ENCODE peak calls at places on chromosomes 12 and 14, in ten cellular contexts. One of them, this sample, is unnamed.

GRCh38 chr12:89468648-89469326 is 55.8 kb downstream of the GALNT4 start:
- DNase-seq in HL-60: no peak
- DNase-seq in GM06990: no peak
- DNase-seq in HepG2: no peak
- DNase-seq in A673: no peak
- DNase-seq in stomach: no peak
- DNase-seq in fibroblast of pulmonary artery: no peak
- DNase-seq in fibroblast of the aortic adventitia: no peak
- DNase-seq in cardiac fibroblast: no peak
- DNase-seq in A549: no peak
- DNase-seq in this sample: peak

GRCh38 chr14:24705840-24706239 is 71.8 kb upstream of the GZMB start:
- DNase-seq in HepG2: no peak
- DNase-seq in fibroblast of the aortic adventitia: no peak
- DNase-seq in stomach: no peak
- DNase-seq in fibroblast of pulmonary artery: no peak
- DNase-seq in HL-60: no peak
- DNase-seq in cardiac fibroblast: no peak
- DNase-seq in A673: no peak
- DNase-seq in A549: no peak
- DNase-seq in GM06990: peak
- DNase-seq in this sample: peak

GRCh38 chr14:70188292-70188607 is 501 bp downstream of the SLC8A3 start:
- DNase-seq in HepG2: no peak
- DNase-seq in A549: no peak
- DNase-seq in A673: no peak
- DNase-seq in stomach: no peak
- DNase-seq in cardiac fibroblast: no peak
- DNase-seq in HL-60: no peak
- DNase-seq in fibroblast of pulmonary artery: no peak
- DNase-seq in GM06990: peak
- DNase-seq in fibroblast of the aortic adventitia: no peak
- DNase-seq in this sample: peak

GRCh38 chr14:77148510-77149231 is 7.1 kb upstream of the ZDHHC22 start:
- DNase-seq in fibroblast of the aortic adventitia: no peak
- DNase-seq in HepG2: no peak
- DNase-seq in fibroblast of pulmonary artery: peak
- DNase-seq in GM06990: no peak
- DNase-seq in A549: peak
- DNase-seq in HL-60: no peak
- DNase-seq in cardiac fibroblast: no peak
- DNase-seq in stomach: no peak
- DNase-seq in A673: no peak
- DNase-seq in this sample: no peak

GRCh38 chr12:84644936-84645335 is 267.7 kb downstream of the SLC6A15 start:
- DNase-seq in HL-60: no peak
- DNase-seq in fibroblast of the aortic adventitia: no peak
- DNase-seq in GM06990: no peak
- DNase-seq in HepG2: no peak
- DNase-seq in A673: no peak
- DNase-seq in cardiac fibroblast: no peak
- DNase-seq in A549: no peak
- DNase-seq in stomach: no peak
- DNase-seq in fibroblast of pulmonary artery: no peak
- DNase-seq in this sample: no peak

GRCh38 chr14:23608454-23608853 is 27.7 kb upstream of the DHRS2 start:
- DNase-seq in fibroblast of pulmonary artery: no peak
- DNase-seq in HepG2: no peak
- DNase-seq in A549: no peak
- DNase-seq in stomach: peak
- DNase-seq in cardiac fibroblast: no peak
- DNase-seq in HL-60: no peak
- DNase-seq in GM06990: no peak
- DNase-seq in fibroblast of the aortic adventitia: no peak
- DNase-seq in A673: no peak
- DNase-seq in this sample: no peak

GRCh38 chr14:100864960-100865681 is 38.4 kb downstream of the RTL1 start:
- DNase-seq in A673: no peak
- DNase-seq in GM06990: no peak
- DNase-seq in stomach: no peak
- DNase-seq in fibroblast of pulmonary artery: no peak
- DNase-seq in fibroblast of the aortic adventitia: peak
- DNase-seq in A549: peak
- DNase-seq in cardiac fibroblast: no peak
- DNase-seq in HepG2: no peak
- DNase-seq in HL-60: no peak
- DNase-seq in this sample: no peak

GRCh38 chr12:91772411-91772810 is 373.2 kb downstream of the BTG1 start:
- DNase-seq in A673: no peak
- DNase-seq in GM06990: no peak
- DNase-seq in cardiac fibroblast: peak
- DNase-seq in fibroblast of pulmonary artery: no peak
- DNase-seq in A549: no peak
- DNase-seq in HL-60: no peak
- DNase-seq in fibroblast of the aortic adventitia: no peak
- DNase-seq in HepG2: no peak
- DNase-seq in stomach: no peak
- DNase-seq in this sample: no peak

GRCh38 chr14:36208690-36209278 is 32.3 kb upstream of the PTCSC3 start:
- DNase-seq in GM06990: no peak
- DNase-seq in fibroblast of the aortic adventitia: no peak
- DNase-seq in A673: no peak
- DNase-seq in fibroblast of pulmonary artery: no peak
- DNase-seq in cardiac fibroblast: no peak
- DNase-seq in HepG2: peak
- DNase-seq in A549: no peak
- DNase-seq in stomach: peak
- DNase-seq in HL-60: no peak
- DNase-seq in this sample: no peak

GRCh38 chr14:22812744-22813143 is 2.5 kb downstream of the SLC7A7 start:
- DNase-seq in stomach: no peak
- DNase-seq in HepG2: no peak
- DNase-seq in GM06990: no peak
- DNase-seq in fibroblast of the aortic adventitia: no peak
- DNase-seq in cardiac fibroblast: no peak
- DNase-seq in HL-60: no peak
- DNase-seq in A549: no peak
- DNase-seq in fibroblast of pulmonary artery: no peak
- DNase-seq in A673: no peak
- DNase-seq in this sample: no peak

GRCh38 chr14:91171291-91171690 is 57.4 kb downstream of the DGLUCY start:
- DNase-seq in stomach: no peak
- DNase-seq in GM06990: no peak
- DNase-seq in cardiac fibroblast: no peak
- DNase-seq in A549: no peak
- DNase-seq in fibroblast of the aortic adventitia: no peak
- DNase-seq in fibroblast of pulmonary artery: no peak
- DNase-seq in HL-60: no peak
- DNase-seq in A673: no peak
- DNase-seq in HepG2: no peak
- DNase-seq in this sample: no peak
- TF ChIP-seq CTCF in stomach: no peak
- TF ChIP-seq CTCF in GM06990: no peak
- TF ChIP-seq CTCF in cardiac fibroblast: no peak
- TF ChIP-seq CTCF in A549: no peak
- TF ChIP-seq CTCF in fibroblast of the aortic adventitia: no peak
- TF ChIP-seq CTCF in fibroblast of pulmonary artery: no peak
- TF ChIP-seq CTCF in HL-60: no peak
- TF ChIP-seq CTCF in A673: no peak
- TF ChIP-seq CTCF in HepG2: no peak
- TF ChIP-seq CTCF in this sample: no peak

GRCh38 chr14:20456971-20457370 is 1.9 kb downstream of the APEX1 start:
- DNase-seq in GM06990: no peak
- DNase-seq in fibroblast of pulmonary artery: no peak
- DNase-seq in stomach: no peak
- DNase-seq in A549: no peak
- DNase-seq in A673: no peak
- DNase-seq in HL-60: peak
- DNase-seq in cardiac fibroblast: no peak
- DNase-seq in HepG2: no peak
- DNase-seq in fibroblast of the aortic adventitia: no peak
- DNase-seq in this sample: no peak
- H3K4me3 ChIP-seq in GM06990: no peak
- H3K4me3 ChIP-seq in fibroblast of pulmonary artery: no peak
- H3K4me3 ChIP-seq in stomach: no peak
- H3K4me3 ChIP-seq in A549: no peak
- H3K4me3 ChIP-seq in A673: no peak
- H3K4me3 ChIP-seq in HL-60: peak
- H3K4me3 ChIP-seq in cardiac fibroblast: no peak
- H3K4me3 ChIP-seq in HepG2: no peak
- H3K4me3 ChIP-seq in fibroblast of the aortic adventitia: peak
- H3K4me3 ChIP-seq in this sample: no peak

GRCh38 chr12:14365294-14366210 is at the start of gene ATF7IP:
- DNase-seq in fibroblast of the aortic adventitia: peak
- DNase-seq in fibroblast of pulmonary artery: peak
- DNase-seq in stomach: peak
- DNase-seq in A673: peak
- DNase-seq in A549: peak
- DNase-seq in HepG2: peak
- DNase-seq in HL-60: peak
- DNase-seq in GM06990: peak
- DNase-seq in cardiac fibroblast: peak
- DNase-seq in this sample: peak
- TF ChIP-seq CTCF in fibroblast of the aortic adventitia: peak
- TF ChIP-seq CTCF in fibroblast of pulmonary artery: peak
- TF ChIP-seq CTCF in stomach: no peak
- TF ChIP-seq CTCF in A673: peak
- TF ChIP-seq CTCF in A549: peak
- TF ChIP-seq CTCF in HepG2: peak
- TF ChIP-seq CTCF in HL-60: no peak
- TF ChIP-seq CTCF in GM06990: peak
- TF ChIP-seq CTCF in cardiac fibroblast: peak
- TF ChIP-seq CTCF in this sample: peak

GRCh38 chr14:106875503-106875902 is 1349.1 kb downstream of the TMEM121 start:
- DNase-seq in HL-60: no peak
- DNase-seq in fibroblast of pulmonary artery: no peak
- DNase-seq in fibroblast of the aortic adventitia: no peak
- DNase-seq in cardiac fibroblast: no peak
- DNase-seq in HepG2: no peak
- DNase-seq in A673: peak
- DNase-seq in A549: no peak
- DNase-seq in stomach: peak
- DNase-seq in GM06990: peak
- DNase-seq in this sample: peak

GRCh38 chr14:106877527-106877926 is 1351.1 kb downstream of the TMEM121 start:
- DNase-seq in GM06990: no peak
- DNase-seq in cardiac fibroblast: no peak
- DNase-seq in fibroblast of pulmonary artery: no peak
- DNase-seq in fibroblast of the aortic adventitia: no peak
- DNase-seq in HepG2: no peak
- DNase-seq in stomach: no peak
- DNase-seq in A549: no peak
- DNase-seq in HL-60: no peak
- DNase-seq in A673: no peak
- DNase-seq in this sample: no peak

GRCh38 chr14:106876711-106877110 is 1350.3 kb downstream of the TMEM121 start:
- DNase-seq in HL-60: no peak
- DNase-seq in fibroblast of pulmonary artery: no peak
- DNase-seq in A673: no peak
- DNase-seq in GM06990: no peak
- DNase-seq in cardiac fibroblast: no peak
- DNase-seq in fibroblast of the aortic adventitia: no peak
- DNase-seq in A549: no peak
- DNase-seq in HepG2: no peak
- DNase-seq in stomach: no peak
- DNase-seq in this sample: no peak

GRCh38 chr14:106874365-106874764 is 1348.0 kb downstream of the TMEM121 start:
- DNase-seq in A673: no peak
- DNase-seq in GM06990: no peak
- DNase-seq in stomach: no peak
- DNase-seq in fibroblast of the aortic adventitia: no peak
- DNase-seq in cardiac fibroblast: no peak
- DNase-seq in fibroblast of pulmonary artery: no peak
- DNase-seq in HL-60: no peak
- DNase-seq in A549: no peak
- DNase-seq in HepG2: no peak
- DNase-seq in this sample: peak

DNA sequence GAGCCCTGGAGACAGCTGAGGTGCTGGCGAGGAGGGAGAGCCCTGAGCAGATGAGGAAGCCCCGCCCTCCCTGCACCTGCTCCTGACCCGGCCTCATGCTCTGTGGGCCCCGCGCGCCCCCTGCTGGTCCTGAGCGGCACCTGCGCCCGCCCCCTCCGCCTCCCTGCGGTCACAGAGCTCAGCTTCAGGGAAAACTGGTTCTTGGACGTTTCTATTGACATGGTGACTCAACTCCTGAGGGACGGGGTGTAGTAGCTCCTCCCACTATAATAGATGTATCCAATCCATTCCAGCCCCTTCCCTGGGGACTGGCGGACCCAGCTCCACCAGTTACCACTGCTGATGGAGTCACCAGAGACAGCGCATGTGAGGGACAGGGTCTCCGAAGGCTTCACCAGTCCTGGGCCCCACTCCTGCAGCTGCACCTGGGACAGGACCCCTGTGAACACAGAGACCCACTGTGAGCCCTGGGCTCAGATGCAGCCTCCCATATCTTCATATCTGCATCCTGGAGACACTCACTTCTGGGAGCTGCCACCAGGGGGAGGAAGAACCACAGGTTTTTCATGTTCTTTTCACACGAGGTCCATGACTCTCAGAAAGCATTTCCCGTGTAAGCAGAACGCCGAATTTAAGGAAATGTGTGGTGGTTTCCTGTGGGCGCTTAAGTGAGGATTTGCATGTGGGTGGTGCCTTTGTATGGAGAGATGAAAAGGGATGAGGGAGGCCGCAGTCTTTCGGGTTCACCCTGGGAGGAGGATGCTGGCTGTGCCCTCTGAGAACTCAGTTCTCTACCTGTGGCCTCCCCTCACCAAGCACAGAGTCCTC is 1346.5 kb downstream of the TMEM121 start:
- DNase-seq in A673: peak
- DNase-seq in fibroblast of pulmonary artery: no peak
- DNase-seq in cardiac fibroblast: peak
- DNase-seq in stomach: peak
- DNase-seq in HL-60: peak
- DNase-seq in GM06990: peak
- DNase-seq in HepG2: peak
- DNase-seq in A549: peak
- DNase-seq in fibroblast of the aortic adventitia: no peak
- DNase-seq in this sample: peak
- H3K4me3 ChIP-seq in A673: no peak
- H3K4me3 ChIP-seq in fibroblast of pulmonary artery: no peak
- H3K4me3 ChIP-seq in cardiac fibroblast: no peak
- H3K4me3 ChIP-seq in stomach: no peak
- H3K4me3 ChIP-seq in HL-60: no peak
- H3K4me3 ChIP-seq in GM06990: peak
- H3K4me3 ChIP-seq in HepG2: no peak
- H3K4me3 ChIP-seq in A549: no peak
- H3K4me3 ChIP-seq in fibroblast of the aortic adventitia: no peak
- H3K4me3 ChIP-seq in this sample: peak

GRCh38 chr14:34874386-34875030 is 652 bp downstream of the BAZ1A start:
- DNase-seq in HL-60: no peak
- DNase-seq in cardiac fibroblast: peak
- DNase-seq in GM06990: peak
- DNase-seq in HepG2: peak
- DNase-seq in fibroblast of pulmonary artery: peak
- DNase-seq in A673: peak
- DNase-seq in stomach: peak
- DNase-seq in A549: peak
- DNase-seq in fibroblast of the aortic adventitia: peak
- DNase-seq in this sample: peak
- TF ChIP-seq CTCF in HL-60: no peak
- TF ChIP-seq CTCF in cardiac fibroblast: no peak
- TF ChIP-seq CTCF in GM06990: peak
- TF ChIP-seq CTCF in HepG2: peak
- TF ChIP-seq CTCF in fibroblast of pulmonary artery: peak
- TF ChIP-seq CTCF in A673: peak
- TF ChIP-seq CTCF in stomach: no peak
- TF ChIP-seq CTCF in A549: no peak
- TF ChIP-seq CTCF in fibroblast of the aortic adventitia: peak
- TF ChIP-seq CTCF in this sample: no peak

GRCh38 chr12:57149309-57149900 is 2.0 kb upstream of the LRP1-AS start:
- DNase-seq in cardiac fibroblast: peak
- DNase-seq in HL-60: no peak
- DNase-seq in GM06990: no peak
- DNase-seq in fibroblast of the aortic adventitia: peak
- DNase-seq in stomach: no peak
- DNase-seq in A673: no peak
- DNase-seq in A549: no peak
- DNase-seq in HepG2: peak
- DNase-seq in fibroblast of pulmonary artery: peak
- DNase-seq in this sample: no peak
- H3K4me3 ChIP-seq in cardiac fibroblast: no peak
- H3K4me3 ChIP-seq in HL-60: no peak
- H3K4me3 ChIP-seq in GM06990: no peak
- H3K4me3 ChIP-seq in fibroblast of the aortic adventitia: peak
- H3K4me3 ChIP-seq in stomach: no peak
- H3K4me3 ChIP-seq in A673: no peak
- H3K4me3 ChIP-seq in A549: no peak
- H3K4me3 ChIP-seq in HepG2: no peak
- H3K4me3 ChIP-seq in fibroblast of pulmonary artery: peak
- H3K4me3 ChIP-seq in this sample: no peak

This sample was measured in GM12865.